ENCODE peak calls at places on chromosomes 11 and 22, in five cellular contexts. M, I, K, B and W are unnamed samples.

GRCh38 chr11:72278911-72279310 is 34.9 kb upstream of the PHOX2A start:
- DNase-seq in M (peak), I (no peak), K (peak), B (peak), W (no peak)

GRCh38 chr11:71332046-71332445 is 79.7 kb upstream of the SHANK2 start:
- DNase-seq in M (no peak), I (no peak), K (no peak), B (no peak), W (no peak)

GRCh38 chr11:64357904-64358535 is 942 bp upstream of the RPS6KA4 start:
- DNase-seq in M (no peak), I (no peak), K (peak), B (no peak), W (no peak)

GRCh38 chr22:40951795-40952602 is 821 bp downstream of the RBX1 start:
- DNase-seq in M (no peak), I (no peak), K (no peak), B (no peak), W (no peak)

GRCh38 chr22:28594784-28595324 is 84.8 kb downstream of the TTC28 start:
- DNase-seq in M (peak), I (no peak), K (peak), B (peak), W (no peak)

GRCh38 chr11:96101146-96101545 is 177.2 kb upstream of the MTMR2 start:
- DNase-seq in M (no peak), I (no peak), K (no peak), B (no peak), W (no peak)

GRCh38 chr22:48337957-48338792 is 1489.5 kb downstream of the BRD1 start:
- DNase-seq in M (no peak), I (no peak), K (no peak), B (no peak), W (no peak)

GRCh38 chr22:33210129-33210784 is 152.1 kb upstream of the SYN3 start:
- DNase-seq in M (no peak), I (peak), K (peak), B (peak), W (peak)

GRCh38 chr11:32231909-32232493 is 141.1 kb downstream of the RCN1 start:
- DNase-seq in M (no peak), I (no peak), K (peak), B (peak), W (peak)

GRCh38 chr11:62909107-62909894 is 11.9 kb downstream of the CHRM1 start:
- DNase-seq in M (peak), I (peak), K (peak), B (peak), W (peak)

GRCh38 chr22:29642694-29643093 is 39.3 kb downstream of the NF2 start:
- DNase-seq in M (no peak), I (no peak), K (no peak), B (no peak), W (no peak)

GRCh38 chr22:19873138-19873959 is 18.7 kb upstream of the GNB1L start:
- DNase-seq in M (no peak), I (no peak), K (no peak), B (peak), W (no peak)

GRCh38 chr11:34825670-34826383 is 90.4 kb downstream of the APIP start:
- DNase-seq in M (no peak), I (no peak), K (peak), B (no peak), W (no peak)

GRCh38 chr11:2825261-2825885 is 60.2 kb downstream of the CDKN1C start:
- DNase-seq in M (peak), I (no peak), K (no peak), B (peak), W (no peak)

GRCh38 chr22:32804036-32804435 is 2.5 kb downstream of the TIMP3 start:
- DNase-seq in M (no peak), I (no peak), K (peak), B (peak), W (no peak)

GRCh38 chr11:45042560-45042959 is 91.9 kb upstream of the TP53I11 start:
- DNase-seq in M (no peak), I (no peak), K (peak), B (no peak), W (no peak)

GRCh38 chr11:662689-663274 is 25.7 kb downstream of the DRD4 start:
- DNase-seq in M (peak), I (peak), K (peak), B (peak), W (peak)

GRCh38 chr11:10716122-10716521 is 22.6 kb upstream of the IRAG1 start:
- DNase-seq in M (no peak), I (no peak), K (no peak), B (peak), W (no peak)

GRCh38 chr22:44314425-44315067 is 1.8 kb upstream of the SHISAL1 start:
- DNase-seq in M (no peak), I (no peak), K (no peak), B (no peak), W (no peak)

GRCh38 chr11:13487661-13488030 is 8.2 kb downstream of the PTH start:
- DNase-seq in M (no peak), I (no peak), K (no peak), B (no peak), W (no peak)
- TF ChIP-seq CTCF in M (no peak), I (peak), K (peak), B (peak), W (peak)

DNA sequence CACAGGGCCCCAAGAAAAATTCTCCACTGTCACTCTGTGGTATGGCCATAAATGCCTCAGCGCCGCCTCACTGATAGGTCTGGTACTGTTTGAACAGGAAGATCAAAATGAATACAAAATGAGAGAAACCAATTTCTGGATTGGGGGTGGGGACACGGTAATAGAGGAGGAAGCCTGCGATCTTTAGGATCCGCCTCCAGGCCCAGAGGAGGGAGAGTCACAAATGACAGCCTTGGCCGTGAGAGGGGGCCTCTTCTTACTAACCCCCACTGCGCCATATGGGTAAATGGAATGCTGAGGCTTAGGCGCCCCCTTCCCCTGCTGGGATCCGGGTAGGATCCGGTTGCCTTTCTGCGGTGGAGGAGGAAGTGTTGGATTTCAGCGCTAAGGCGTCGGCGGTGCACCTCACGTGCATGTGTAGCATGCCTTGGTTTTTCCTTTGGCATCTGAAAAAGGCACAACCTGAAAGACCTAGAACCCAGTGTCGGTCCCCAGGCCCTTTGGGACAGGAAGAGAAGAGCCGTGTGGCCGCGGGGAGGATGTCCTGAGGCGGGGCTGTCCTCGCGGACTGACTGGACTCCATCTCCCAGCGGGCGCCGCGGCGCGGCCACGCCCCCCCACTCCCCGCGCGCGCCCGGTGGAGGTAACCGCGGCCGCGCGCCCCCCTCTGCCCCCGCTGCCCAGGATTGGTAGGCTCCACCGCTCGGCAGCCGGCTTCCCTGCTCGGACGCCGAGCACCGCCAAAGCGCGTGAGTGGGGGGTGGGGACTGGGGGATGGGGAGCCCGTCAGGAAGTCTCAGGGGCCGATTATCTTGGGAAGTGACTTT is 718 bp upstream of the MADD start:
- DNase-seq in M (no peak), I (peak), K (peak), B (peak), W (peak)
- TF ChIP-seq CTCF in M (no peak), I (no peak), K (no peak), B (peak), W (peak)

GRCh38 chr11:24496371-24496727 is 504 bp upstream of the LUZP2 start:
- DNase-seq in M (no peak), I (no peak), K (no peak), B (no peak), W (peak)

GRCh38 chr11:24502425-24502824 is 5.6 kb downstream of the LUZP2 start:
- DNase-seq in M (no peak), I (no peak), K (no peak), B (no peak), W (no peak)

GRCh38 chr11:24496728-24497396 is at the start of gene LUZP2:
- DNase-seq in M (no peak), I (peak), K (peak), B (no peak), W (peak)
- TF ChIP-seq CTCF in M (peak), I (peak), K (no peak), B (no peak), W (peak)

GRCh38 chr22:49703391-49703926 is 124.2 kb downstream of the BRD1 start:
- DNase-seq in M (no peak), I (no peak), K (no peak), B (no peak), W (no peak)

GRCh38 chr22:49702068-49702397 is 125.6 kb downstream of the BRD1 start:
- DNase-seq in M (no peak), I (no peak), K (no peak), B (no peak), W (no peak)

GRCh38 chr22:49699928-49700498 is 127.7 kb downstream of the BRD1 start:
- DNase-seq in M (no peak), I (no peak), K (no peak), B (no peak), W (no peak)

GRCh38 chr22:49699476-49699875 is 128.2 kb downstream of the BRD1 start:
- DNase-seq in M (no peak), I (no peak), K (no peak), B (no peak), W (no peak)

DNA sequence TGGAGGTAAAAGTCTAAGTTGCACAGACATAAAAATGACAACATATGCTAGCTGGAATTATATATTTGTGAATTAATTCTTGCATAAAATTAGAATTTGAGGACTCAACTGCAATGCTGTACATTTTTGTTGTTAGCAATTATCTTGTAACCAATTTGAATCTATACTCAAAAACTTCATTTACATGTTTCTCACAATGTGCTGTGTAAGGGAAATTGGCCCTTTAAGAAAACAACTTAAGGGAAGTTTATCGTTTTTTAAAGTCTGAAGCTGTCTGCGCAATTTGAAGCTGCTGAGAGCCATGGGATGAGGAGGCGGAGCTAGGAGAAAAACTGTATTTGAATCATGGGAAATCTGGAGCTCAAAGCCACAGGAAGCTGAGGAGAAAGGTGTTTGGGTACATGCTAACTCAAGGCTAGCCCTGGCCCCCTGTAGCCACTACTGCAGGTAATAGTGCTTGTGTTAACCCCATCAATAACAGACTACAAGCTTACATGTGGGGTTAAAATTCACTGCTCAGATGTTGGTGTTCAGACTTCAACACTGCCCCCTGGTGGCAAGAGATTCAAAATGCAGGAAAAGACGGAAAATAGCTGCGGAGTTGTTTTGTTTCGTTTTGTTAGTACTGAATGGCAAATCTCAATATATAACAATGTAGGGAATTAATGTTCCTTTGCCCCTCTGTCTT is 126.1 kb downstream of the BRD1 start:
- DNase-seq in M (no peak), I (no peak), K (no peak), B (no peak), W (no peak)
- TF ChIP-seq CTCF in M (peak), I (peak), K (peak), B (peak), W (peak)

GRCh38 chr11:119641991-119642745 is 86.8 kb downstream of the NECTIN1 start:
- DNase-seq in M (no peak), I (no peak), K (peak), B (peak), W (no peak)
- TF ChIP-seq CTCF in M (peak), I (peak), K (peak), B (peak), W (peak)

GRCh38 chr11:7286178-7286577 is 34.5 kb downstream of the SYT9 start:
- DNase-seq in M (no peak), I (no peak), K (no peak), B (no peak), W (no peak)
- TF ChIP-seq CTCF in M (no peak), I (no peak), K (no peak), B (no peak), W (no peak)

GRCh38 chr22:30816413-30816812 is 121.7 kb downstream of the OSBP2 start:
- DNase-seq in M (no peak), I (no peak), K (no peak), B (no peak), W (no peak)
- TF ChIP-seq CTCF in M (no peak), I (no peak), K (peak), B (no peak), W (no peak)

GRCh38 chr11:130979386-130979972 is 63.2 kb upstream of the SNX19 start:
- DNase-seq in M (peak), I (no peak), K (peak), B (peak), W (no peak)
- TF ChIP-seq CTCF in M (peak), I (peak), K (peak), B (peak), W (peak)

DNA sequence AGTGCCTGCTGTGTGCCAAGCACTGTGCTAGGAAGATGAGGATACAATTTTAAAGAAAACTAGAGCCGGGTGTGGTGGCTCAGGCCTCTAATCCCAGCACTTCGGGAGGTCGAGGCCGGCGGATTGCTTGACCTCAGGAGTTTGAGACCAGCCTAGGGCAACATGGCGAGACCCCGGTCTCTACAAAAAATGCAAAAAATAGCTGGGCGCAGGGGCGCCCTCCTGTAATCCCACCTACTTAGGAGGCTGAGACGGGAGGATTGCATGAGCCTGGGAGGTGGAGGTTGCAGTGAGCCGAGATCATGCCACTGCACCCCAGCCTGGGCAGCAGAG is 8.3 kb downstream of the TPBGL start:
- DNase-seq in M (no peak), I (no peak), K (no peak), B (no peak), W (no peak)
- TF ChIP-seq CTCF in M (no peak), I (peak), K (no peak), B (no peak), W (peak)